ENCODE peak calls at places on chromosome 11, in eight cellular contexts. P, Z, X, G, E, V, I and H are unnamed samples.

GRCh38 chr11:96311120-96311568 is 31.9 kb downstream of the MAML2 start:
- DNase-seq in V (peak), P (peak), E (no peak), Z (peak), G (no peak), X (no peak), I (peak), H (no peak)

GRCh38 chr11:31120428-31120827 is 249.1 kb downstream of the DCDC1 start:
- DNase-seq in E (no peak), I (no peak), P (no peak), V (no peak), Z (no peak), G (no peak), X (no peak), H (no peak)

GRCh38 chr11:123454060-123454651 is 24.1 kb downstream of the GRAMD1B start:
- DNase-seq in P (peak), X (no peak), I (no peak), V (no peak), E (peak), G (no peak), Z (peak), H (no peak)

GRCh38 chr11:120682866-120683265 is 171.3 kb downstream of the GRIK4 start:
- DNase-seq in G (no peak), I (no peak), V (no peak), P (peak), E (no peak), X (no peak), Z (peak), H (no peak)

GRCh38 chr11:34792814-34793241 is 123.4 kb downstream of the APIP start:
- DNase-seq in I (no peak), P (no peak), Z (no peak), E (no peak), G (peak), V (no peak), X (peak), H (peak)

GRCh38 chr11:1748467-1749019 is 1.9 kb downstream of the IFITM10 start:
- DNase-seq in Z (no peak), P (no peak), X (no peak), E (no peak), V (no peak), I (no peak), G (no peak), H (no peak)

GRCh38 chr11:86377972-86378371 is 3.3 kb downstream of the CCDC81 start:
- DNase-seq in G (no peak), I (no peak), Z (no peak), X (no peak), E (no peak), P (no peak), V (no peak), H (no peak)

GRCh38 chr11:121250843-121251242 is 41.7 kb upstream of the SC5D start:
- DNase-seq in P (no peak), G (no peak), E (no peak), Z (no peak), V (no peak), X (no peak), I (peak), H (no peak)

GRCh38 chr11:33613404-33613803 is 87.2 kb downstream of the C11orf91 start:
- DNase-seq in G (no peak), P (no peak), E (no peak), I (no peak), Z (no peak), X (no peak), V (no peak), H (no peak)

GRCh38 chr11:61675826-61676225 is 4.4 kb upstream of the DAGLA start:
- DNase-seq in E (no peak), P (no peak), V (no peak), I (no peak), G (no peak), X (no peak), Z (no peak), H (no peak)

GRCh38 chr11:14075118-14075601 is 112.6 kb downstream of the SPON1 start:
- DNase-seq in X (no peak), V (no peak), I (no peak), E (no peak), G (no peak), Z (no peak), P (no peak), H (peak)

GRCh38 chr11:113991170-113991569 is 16.3 kb downstream of the HTR3A start:
- DNase-seq in G (peak), V (no peak), P (peak), E (no peak), X (no peak), Z (peak), I (peak), H (peak)

GRCh38 chr11:68056317-68057285 is 17.8 kb downstream of the TCIRG1 start:
- DNase-seq in I (no peak), Z (no peak), G (no peak), P (no peak), X (no peak), E (no peak), V (no peak), H (no peak)

GRCh38 chr11:78914503-78914902 is 339.8 kb upstream of the NARS2 start:
- DNase-seq in V (no peak), E (no peak), G (no peak), I (no peak), P (no peak), Z (no peak), X (no peak), H (no peak)

GRCh38 chr11:83140691-83141455 is 16.1 kb upstream of the PCF11 start:
- DNase-seq in I (no peak), Z (no peak), E (peak), G (no peak), V (no peak), P (no peak), X (no peak), H (no peak)

GRCh38 chr11:26993965-26994446 is at the start of gene FIBIN:
- DNase-seq in G (peak), V (no peak), X (peak), Z (peak), P (peak), I (peak), E (no peak), H (peak)

GRCh38 chr11:88292156-88292844 is 45.2 kb downstream of the CTSC start:
- DNase-seq in V (peak), G (peak), Z (peak), X (peak), P (peak), E (no peak), I (peak), H (no peak)
- TF ChIP-seq CTCF in V (no peak), G (peak), Z (no peak), X (peak), P (no peak), E (no peak), I (no peak), H (no peak)

GRCh38 chr11:128911239-128911638 is 20.1 kb downstream of the KCNJ5 start:
- DNase-seq in P (no peak), E (no peak), V (no peak), G (no peak), Z (no peak), X (no peak), I (no peak), H (no peak)

GRCh38 chr11:128906185-128907065 is 15.3 kb downstream of the KCNJ5 start:
- DNase-seq in X (no peak), G (no peak), Z (no peak), E (no peak), I (no peak), V (no peak), P (no peak), H (no peak)

GRCh38 chr11:128909438-128910125 is 18.4 kb downstream of the KCNJ5 start:
- DNase-seq in G (no peak), Z (no peak), I (no peak), P (no peak), E (no peak), X (no peak), V (no peak), H (no peak)

GRCh38 chr11:128910583-128910982 is 19.4 kb downstream of the KCNJ5 start:
- DNase-seq in P (no peak), I (no peak), Z (no peak), E (no peak), X (no peak), G (no peak), V (no peak), H (no peak)

DNA sequence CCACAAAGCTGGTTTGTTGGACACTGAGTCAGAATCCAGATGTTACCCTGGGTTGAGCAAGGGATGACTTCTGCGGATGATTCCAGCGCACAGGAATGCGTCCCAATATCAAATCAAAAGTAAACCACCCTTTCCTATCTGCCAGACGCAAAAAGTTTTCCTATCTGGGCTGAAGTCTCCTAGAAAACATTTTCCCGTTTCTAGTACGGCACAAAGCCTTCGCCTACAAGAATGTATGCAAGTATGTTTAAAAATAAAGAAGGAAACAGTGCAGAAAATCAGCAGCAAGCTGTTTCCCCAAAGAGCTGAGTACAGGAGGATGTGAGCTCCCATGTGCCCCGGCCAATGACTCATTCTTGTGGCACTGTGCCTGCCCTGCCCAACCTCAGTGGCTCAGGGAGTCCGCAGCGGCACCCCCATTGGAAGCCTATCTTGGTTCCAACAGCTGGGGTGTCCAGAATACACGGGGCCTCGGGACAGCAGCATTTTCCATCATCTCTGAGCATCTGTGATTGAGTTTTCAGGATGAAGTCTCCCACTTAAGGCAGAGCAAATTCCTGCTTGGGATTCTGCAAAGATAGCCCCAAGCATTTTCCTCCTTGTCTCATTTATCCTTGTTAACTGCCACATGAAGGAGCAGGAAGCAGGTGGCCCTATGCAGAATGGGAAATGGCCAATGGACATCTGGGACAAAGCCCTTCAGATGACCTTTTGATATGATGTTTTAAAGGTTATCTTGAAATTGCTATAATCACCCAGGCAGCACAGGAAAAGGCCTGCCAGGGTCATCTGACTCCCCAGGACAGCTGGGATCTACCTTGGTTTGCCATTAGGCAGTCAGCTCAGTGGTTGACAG is 17.5 kb downstream of the KCNJ5 start:
- DNase-seq in E (no peak), V (peak), X (no peak), P (peak), G (no peak), I (peak), Z (peak), H (no peak)
- H3K4me3 ChIP-seq in E (no peak), V (no peak), X (no peak), P (no peak), G (no peak), I (no peak), Z (no peak), H (no peak)

DNA sequence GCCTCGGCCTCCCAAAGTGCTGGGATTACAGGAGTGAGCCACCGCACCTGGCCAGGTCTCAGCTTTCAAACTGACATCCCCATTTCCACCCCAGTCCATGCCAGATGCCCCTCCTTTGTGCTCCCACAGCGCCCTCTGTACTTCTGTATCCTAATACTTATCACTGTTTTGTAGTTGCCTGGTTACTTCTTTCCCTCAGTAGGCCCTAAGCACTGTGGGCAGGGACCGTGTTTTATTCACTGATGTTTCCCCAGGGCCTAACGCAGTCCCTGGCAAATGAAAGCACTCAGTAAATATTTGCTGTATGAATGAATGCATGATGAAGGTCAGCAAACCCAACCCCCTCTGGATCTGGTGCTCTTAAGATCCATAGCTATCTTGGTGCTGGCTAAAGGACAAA is 2.2 kb upstream of the TRIM3 start:
- DNase-seq in I (no peak), V (no peak), X (no peak), Z (no peak), P (no peak), G (no peak), E (no peak), H (peak)
- TF ChIP-seq CTCF in I (peak), V (no peak), X (no peak), Z (no peak), P (no peak), G (no peak), E (no peak), H (no peak)

GRCh38 chr11:17722000-17722643 is 2.8 kb downstream of the MYOD1 start:
- DNase-seq in P (peak), E (no peak), V (no peak), I (peak), G (no peak), X (no peak), Z (peak), H (peak)

GRCh38 chr11:17719940-17720795 is 797 bp downstream of the MYOD1 start:
- DNase-seq in P (peak), X (no peak), I (peak), G (no peak), Z (peak), V (no peak), E (no peak), H (peak)

GRCh38 chr11:17720796-17721171 is 1.4 kb downstream of the MYOD1 start:
- DNase-seq in I (no peak), V (no peak), X (no peak), G (no peak), P (no peak), Z (no peak), E (no peak), H (peak)

GRCh38 chr11:17719028-17719939 is at the start of gene MYOD1:
- DNase-seq in Z (no peak), G (no peak), P (no peak), V (no peak), X (no peak), I (no peak), E (no peak), H (peak)

GRCh38 chr11:17721242-17721999 is 2.0 kb downstream of the MYOD1 start:
- DNase-seq in Z (no peak), X (no peak), G (no peak), E (no peak), P (no peak), I (no peak), V (no peak), H (peak)
- H3K4me3 ChIP-seq in Z (no peak), X (no peak), G (no peak), E (no peak), P (no peak), I (no peak), V (no peak), H (peak)